ENCODE peak calls at places on chromosomes 2 and 18, in ten cellular contexts. D, M, R, S, X, O, V, W, Z and B are unnamed samples.
A peak's percentile ranks its signal among the peaks of the same experiment; 100 is the strongest.

GRCh38 chr2:85734942-85735608 is 18.7 kb upstream of the ATOH8 start:
- DNase-seq in D (no peak), M (peak; percentile 44), R (no peak), S (no peak), X (no peak), O (no peak), V (no peak), W (no peak), Z (peak; percentile 67), B (no peak)

GRCh38 chr2:8525582-8526402 is 156.1 kb upstream of the ID2 start:
- DNase-seq in D (peak; percentile 96), M (peak; percentile 48), R (peak; percentile 32), S (peak; percentile 19), X (peak; percentile 61), O (no peak), V (peak; percentile 93), W (no peak), Z (no peak), B (peak; percentile 69)

GRCh38 chr2:189633392-189633811 is 27.9 kb upstream of the ASNSD1 start:
- DNase-seq in D (no peak), M (no peak), R (no peak), S (no peak), X (no peak), O (no peak), V (no peak), W (no peak), Z (peak; percentile 34), B (no peak)

GRCh38 chr18:11733031-11733430 is 44.0 kb downstream of the GNAL start:
- DNase-seq in D (peak; percentile 84), M (peak; percentile 20), R (peak; percentile 58), S (peak; percentile 41), X (peak; percentile 69), O (peak; percentile 25), V (peak; percentile 89), W (peak; percentile 76), Z (peak; percentile 73), B (peak; percentile 65)

GRCh38 chr2:70181363-70181956 is 9.4 kb downstream of the C2orf42 start:
- DNase-seq in D (no peak), M (no peak), R (no peak), S (no peak), X (no peak), O (no peak), V (no peak), W (peak; percentile 22), Z (no peak), B (no peak)

GRCh38 chr2:107634172-107634571 is 192.5 kb upstream of the RGPD4 start:
- DNase-seq in D (no peak), M (no peak), R (no peak), S (no peak), X (no peak), O (no peak), V (no peak), W (no peak), Z (no peak), B (no peak)

GRCh38 chr2:155301221-155301620 is 602.7 kb downstream of the KCNJ3 start:
- DNase-seq in D (no peak), M (no peak), R (no peak), S (no peak), X (no peak), O (no peak), V (no peak), W (no peak), Z (peak; percentile 60), B (no peak)

GRCh38 chr18:27894746-27895145 is 282.2 kb downstream of the CDH2 start:
- DNase-seq in D (no peak), M (no peak), R (no peak), S (no peak), X (no peak), O (no peak), V (no peak), W (no peak), Z (no peak), B (no peak)

GRCh38 chr2:159788218-159788617 is 9.8 kb downstream of the CD302 start:
- DNase-seq in D (no peak), M (no peak), R (no peak), S (no peak), X (no peak), O (no peak), V (no peak), W (no peak), Z (peak; percentile 95), B (peak; percentile 39)

GRCh38 chr2:74206180-74206688 is 7.8 kb downstream of the MTHFD2 start:
- DNase-seq in D (no peak), M (peak; percentile 34), R (no peak), S (no peak), X (peak; percentile 25), O (no peak), V (no peak), W (peak; percentile 26), Z (peak; percentile 62), B (peak; percentile 54)

GRCh38 chr2:105798595-105798994 is 53.9 kb downstream of the NCK2 start:
- DNase-seq in D (no peak), M (no peak), R (no peak), S (no peak), X (no peak), O (no peak), V (no peak), W (no peak), Z (no peak), B (peak; percentile 58)

GRCh38 chr18:36544036-36544725 is 246.7 kb downstream of the FHOD3 start:
- DNase-seq in D (no peak), M (peak; percentile 45), R (no peak), S (no peak), X (no peak), O (no peak), V (no peak), W (no peak), Z (peak; percentile 91), B (peak; percentile 0)

GRCh38 chr2:54370405-54371104 is 85.6 kb upstream of the SPTBN1 start:
- DNase-seq in D (no peak), M (no peak), R (no peak), S (no peak), X (no peak), O (no peak), V (peak; percentile 74), W (no peak), Z (no peak), B (no peak)

GRCh38 chr2:45014016-45014702 is 4.9 kb upstream of the SIX2 start:
- DNase-seq in D (no peak), M (no peak), R (peak; percentile 31), S (no peak), X (no peak), O (no peak), V (peak; percentile 88), W (peak; percentile 90), Z (peak; percentile 69), B (peak; percentile 18)

GRCh38 chr2:48946444-48947048 is 191.0 kb upstream of the LHCGR start:
- DNase-seq in D (no peak), M (peak; percentile 26), R (no peak), S (no peak), X (peak; percentile 16), O (peak; percentile 33), V (no peak), W (peak; percentile 37), Z (peak; percentile 60), B (peak; percentile 58)

GRCh38 chr2:146879882-146880281 is 964.9 kb upstream of the ACVR2A start:
- DNase-seq in D (no peak), M (no peak), R (no peak), S (no peak), X (no peak), O (no peak), V (no peak), W (no peak), Z (no peak), B (no peak)

GRCh38 chr2:233362742-233363141 is 8.4 kb downstream of the DGKD start:
- DNase-seq in D (no peak), M (no peak), R (no peak), S (no peak), X (no peak), O (no peak), V (no peak), W (no peak), Z (no peak), B (no peak)

GRCh38 chr2:182694189-182694588 is 21.9 kb upstream of the DNAJC10 start:
- DNase-seq in D (no peak), M (no peak), R (no peak), S (no peak), X (no peak), O (no peak), V (no peak), W (no peak), Z (no peak), B (no peak)

GRCh38 chr2:186429095-186429494 is 57.0 kb upstream of the ZC3H15 start:
- DNase-seq in D (no peak), M (peak; percentile 13), R (no peak), S (no peak), X (no peak), O (no peak), V (no peak), W (no peak), Z (peak; percentile 14), B (no peak)

GRCh38 chr2:175536059-175536458 is 354.5 kb upstream of the ATP5MC3 start:
- DNase-seq in D (no peak), M (no peak), R (no peak), S (no peak), X (no peak), O (no peak), V (no peak), W (no peak), Z (no peak), B (no peak)

GRCh38 chr2:29613792-29614266 is 307.6 kb downstream of the ALK start:
- DNase-seq in D (no peak), M (no peak), R (no peak), S (no peak), X (no peak), O (no peak), V (no peak), W (no peak), Z (no peak), B (no peak)

GRCh38 chr2:150778828-150779227 is 291.4 kb upstream of the RND3 start:
- DNase-seq in D (no peak), M (peak; percentile 23), R (no peak), S (no peak), X (no peak), O (no peak), V (no peak), W (no peak), Z (no peak), B (no peak)

GRCh38 chr2:101974663-101975062 is 17.1 kb upstream of the IL1R2 start:
- DNase-seq in D (no peak), M (no peak), R (peak; percentile 38), S (no peak), X (no peak), O (no peak), V (no peak), W (no peak), Z (no peak), B (no peak)

GRCh38 chr2:65033178-65033577 is 23.0 kb upstream of the CEP68 start:
- DNase-seq in D (no peak), M (no peak), R (no peak), S (no peak), X (no peak), O (no peak), V (no peak), W (no peak), Z (no peak), B (no peak)

GRCh38 chr18:27695054-27695453 is 481.9 kb downstream of the CDH2 start:
- DNase-seq in D (no peak), M (no peak), R (no peak), S (no peak), X (no peak), O (no peak), V (no peak), W (no peak), Z (no peak), B (no peak)

GRCh38 chr2:84173041-84173440 is 286.0 kb downstream of the SUCLG1 start:
- DNase-seq in D (no peak), M (no peak), R (no peak), S (no peak), X (no peak), O (no peak), V (no peak), W (no peak), Z (no peak), B (no peak)

GRCh38 chr2:78147466-78147865 is 625.3 kb upstream of the LRRTM4 start:
- DNase-seq in D (no peak), M (no peak), R (no peak), S (no peak), X (no peak), O (no peak), V (no peak), W (no peak), Z (peak; percentile 35), B (no peak)

GRCh38 chr2:96540136-96540535 is 3.6 kb downstream of the ARID5A start:
- DNase-seq in D (no peak), M (peak; percentile 20), R (no peak), S (no peak), X (no peak), O (peak; percentile 89), V (no peak), W (peak; percentile 78), Z (peak; percentile 93), B (no peak)